ENCODE peak calls at places on chromosome 20, in five cellular contexts. O, B, V, W and T are unnamed samples.

GRCh38 chr20:35235881-35236280 is 9.4 kb downstream of the MMP24 start:
- DNase-seq in V (no peak), O (no peak), W (no peak), B (no peak), T (no peak)

GRCh38 chr20:62186887-62187866 is 4.3 kb downstream of the MTG2 start:
- DNase-seq in V (peak; percentile 23), O (no peak), W (no peak), B (no peak), T (no peak)

GRCh38 chr20:35332540-35333200 is 40.4 kb upstream of the FAM83C start:
- DNase-seq in W (no peak), O (no peak), B (no peak), V (no peak), T (no peak)

GRCh38 chr20:4169360-4170214 is 154.2 kb upstream of the RNF24 start:
- DNase-seq in V (no peak), O (no peak), W (no peak), B (no peak), T (no peak)

GRCh38 chr20:46784450-46785127 is 75.1 kb downstream of the SLC2A10 start:
- DNase-seq in O (no peak), B (peak; percentile 74), V (peak; percentile 6), W (no peak), T (peak; percentile 45)

GRCh38 chr20:45432294-45432693 is 16.4 kb downstream of the PIGT start:
- DNase-seq in B (no peak), V (no peak), O (no peak), W (no peak), T (no peak)

GRCh38 chr20:49666906-49667305 is 46.8 kb downstream of the B4GALT5 start:
- DNase-seq in V (no peak), B (no peak), W (no peak), O (no peak), T (no peak)

GRCh38 chr20:34046330-34046729 is 52.6 kb downstream of the RALY start:
- DNase-seq in W (no peak), V (no peak), O (no peak), B (no peak), T (no peak)

GRCh38 chr20:41138527-41139226 is 1.3 kb downstream of the PLCG1 start:
- DNase-seq in W (no peak), O (peak; percentile 44), V (peak; percentile 26), B (no peak), T (no peak)

GRCh38 chr20:14915356-14915755 is 577.9 kb upstream of the FLRT3 start:
- DNase-seq in O (no peak), B (no peak), V (no peak), W (no peak), T (no peak)

GRCh38 chr20:4181956-4182945 is 166.9 kb upstream of the RNF24 start:
- DNase-seq in O (no peak), V (no peak), B (no peak), W (no peak), T (no peak)